ENCODE peak calls at places on chromosomes 13 and 19, in seven cellular contexts. One of them, this sample, is unnamed.

GRCh38 chr19:633786-634639 is 676 bp upstream of the POLRMT start:
- DNase-seq in adrenal gland: no peak
- DNase-seq in progenitor cell of endocrine pancreas: no peak
- DNase-seq in RWPE1: no peak
- DNase-seq in ovary: no peak
- DNase-seq in ascending aorta: no peak
- DNase-seq in fibroblast of the aortic adventitia: no peak
- DNase-seq in this sample: no peak

GRCh38 chr19:923551-924211 is 2.2 kb upstream of the ARID3A start:
- DNase-seq in adrenal gland: peak
- DNase-seq in progenitor cell of endocrine pancreas: no peak
- DNase-seq in RWPE1: no peak
- DNase-seq in ovary: no peak
- DNase-seq in ascending aorta: no peak
- DNase-seq in fibroblast of the aortic adventitia: no peak
- DNase-seq in this sample: no peak

GRCh38 chr13:66001136-66001535 is 1229.0 kb downstream of the PCDH9 start:
- DNase-seq in adrenal gland: no peak
- DNase-seq in progenitor cell of endocrine pancreas: no peak
- DNase-seq in RWPE1: no peak
- DNase-seq in ovary: no peak
- DNase-seq in ascending aorta: no peak
- DNase-seq in fibroblast of the aortic adventitia: no peak
- DNase-seq in this sample: no peak

GRCh38 chr19:11612816-11613511 is 15.7 kb downstream of the ZNF627 start:
- DNase-seq in adrenal gland: no peak
- DNase-seq in progenitor cell of endocrine pancreas: no peak
- DNase-seq in RWPE1: no peak
- DNase-seq in ovary: no peak
- DNase-seq in ascending aorta: no peak
- DNase-seq in fibroblast of the aortic adventitia: no peak
- DNase-seq in this sample: no peak

GRCh38 chr19:38921420-38922274 is 8.9 kb downstream of the SARS2 start:
- DNase-seq in adrenal gland: no peak
- DNase-seq in progenitor cell of endocrine pancreas: no peak
- DNase-seq in RWPE1: no peak
- DNase-seq in ovary: no peak
- DNase-seq in ascending aorta: no peak
- DNase-seq in fibroblast of the aortic adventitia: no peak
- DNase-seq in this sample: no peak

GRCh38 chr13:24218977-24219376 is 58.5 kb downstream of the SPATA13 start:
- DNase-seq in adrenal gland: no peak
- DNase-seq in progenitor cell of endocrine pancreas: no peak
- DNase-seq in RWPE1: no peak
- DNase-seq in ovary: no peak
- DNase-seq in ascending aorta: no peak
- DNase-seq in fibroblast of the aortic adventitia: peak
- DNase-seq in this sample: no peak

GRCh38 chr19:46009530-46010510 is 13.0 kb downstream of the PGLYRP1 start:
- DNase-seq in adrenal gland: peak
- DNase-seq in progenitor cell of endocrine pancreas: peak
- DNase-seq in RWPE1: no peak
- DNase-seq in ovary: peak
- DNase-seq in ascending aorta: peak
- DNase-seq in fibroblast of the aortic adventitia: peak
- DNase-seq in this sample: peak

GRCh38 chr13:109346060-109346459 is 440.3 kb downstream of the IRS2 start:
- DNase-seq in adrenal gland: no peak
- DNase-seq in progenitor cell of endocrine pancreas: no peak
- DNase-seq in RWPE1: no peak
- DNase-seq in ovary: no peak
- DNase-seq in ascending aorta: no peak
- DNase-seq in fibroblast of the aortic adventitia: no peak
- DNase-seq in this sample: no peak

GRCh38 chr13:43830481-43830873 is 43.7 kb upstream of the ENOX1 start:
- DNase-seq in adrenal gland: no peak
- DNase-seq in progenitor cell of endocrine pancreas: no peak
- DNase-seq in RWPE1: peak
- DNase-seq in ovary: no peak
- DNase-seq in ascending aorta: no peak
- DNase-seq in fibroblast of the aortic adventitia: peak
- DNase-seq in this sample: no peak

GRCh38 chr13:27510082-27510481 is 59.7 kb upstream of the MTIF3 start:
- DNase-seq in adrenal gland: no peak
- DNase-seq in progenitor cell of endocrine pancreas: no peak
- DNase-seq in RWPE1: no peak
- DNase-seq in ovary: no peak
- DNase-seq in ascending aorta: no peak
- DNase-seq in fibroblast of the aortic adventitia: no peak
- DNase-seq in this sample: no peak

GRCh38 chr13:36344886-36345437 is 1.2 kb downstream of the SPART start:
- DNase-seq in adrenal gland: peak
- DNase-seq in progenitor cell of endocrine pancreas: no peak
- DNase-seq in RWPE1: peak
- DNase-seq in ovary: no peak
- DNase-seq in ascending aorta: no peak
- DNase-seq in fibroblast of the aortic adventitia: peak
- DNase-seq in this sample: no peak

GRCh38 chr13:44676534-44676933 is 100.4 kb upstream of the TSC22D1 start:
- DNase-seq in adrenal gland: no peak
- DNase-seq in progenitor cell of endocrine pancreas: no peak
- DNase-seq in RWPE1: no peak
- DNase-seq in ovary: no peak
- DNase-seq in ascending aorta: no peak
- DNase-seq in fibroblast of the aortic adventitia: peak
- DNase-seq in this sample: no peak

GRCh38 chr13:98871727-98872126 is 106.1 kb downstream of the DOCK9 start:
- DNase-seq in adrenal gland: no peak
- DNase-seq in progenitor cell of endocrine pancreas: no peak
- DNase-seq in RWPE1: no peak
- DNase-seq in ovary: no peak
- DNase-seq in ascending aorta: no peak
- DNase-seq in fibroblast of the aortic adventitia: no peak
- DNase-seq in this sample: no peak

GRCh38 chr13:44667950-44668349 is 91.8 kb upstream of the TSC22D1 start:
- DNase-seq in adrenal gland: no peak
- DNase-seq in progenitor cell of endocrine pancreas: no peak
- DNase-seq in RWPE1: no peak
- DNase-seq in ovary: no peak
- DNase-seq in ascending aorta: no peak
- DNase-seq in fibroblast of the aortic adventitia: peak
- DNase-seq in this sample: no peak

GRCh38 chr13:44577236-44578063 is 1.3 kb upstream of the TSC22D1 start:
- DNase-seq in adrenal gland: peak
- DNase-seq in progenitor cell of endocrine pancreas: peak
- DNase-seq in RWPE1: peak
- DNase-seq in ovary: peak
- DNase-seq in ascending aorta: peak
- DNase-seq in fibroblast of the aortic adventitia: peak
- DNase-seq in this sample: peak

GRCh38 chr13:28161370-28161769 is 23.0 kb downstream of the PAN3 start:
- DNase-seq in adrenal gland: no peak
- DNase-seq in progenitor cell of endocrine pancreas: no peak
- DNase-seq in RWPE1: no peak
- DNase-seq in ovary: no peak
- DNase-seq in ascending aorta: no peak
- DNase-seq in fibroblast of the aortic adventitia: peak
- DNase-seq in this sample: no peak

GRCh38 chr19:3133793-3134116 is 2.1 kb upstream of the GNA15 start:
- DNase-seq in adrenal gland: no peak
- DNase-seq in progenitor cell of endocrine pancreas: no peak
- DNase-seq in RWPE1: no peak
- DNase-seq in ovary: no peak
- DNase-seq in ascending aorta: no peak
- DNase-seq in fibroblast of the aortic adventitia: no peak
- DNase-seq in this sample: no peak

GRCh38 chr13:70964124-70964523 is 855.9 kb upstream of the KLHL1 start:
- DNase-seq in adrenal gland: no peak
- DNase-seq in progenitor cell of endocrine pancreas: no peak
- DNase-seq in RWPE1: no peak
- DNase-seq in ovary: no peak
- DNase-seq in ascending aorta: no peak
- DNase-seq in fibroblast of the aortic adventitia: no peak
- DNase-seq in this sample: no peak

GRCh38 chr13:41025518-41025917 is 6.4 kb upstream of the ELF1 start:
- DNase-seq in adrenal gland: no peak
- DNase-seq in progenitor cell of endocrine pancreas: no peak
- DNase-seq in RWPE1: no peak
- DNase-seq in ovary: no peak
- DNase-seq in ascending aorta: no peak
- DNase-seq in fibroblast of the aortic adventitia: no peak
- DNase-seq in this sample: no peak

GRCh38 chr13:107493271-107493670 is 722.1 kb downstream of the LIG4 start:
- DNase-seq in adrenal gland: no peak
- DNase-seq in progenitor cell of endocrine pancreas: no peak
- DNase-seq in RWPE1: no peak
- DNase-seq in ovary: no peak
- DNase-seq in ascending aorta: no peak
- DNase-seq in fibroblast of the aortic adventitia: no peak
- DNase-seq in this sample: no peak

GRCh38 chr19:9932835-9933234 is 3.5 kb downstream of the OLFM2 start:
- DNase-seq in adrenal gland: no peak
- DNase-seq in progenitor cell of endocrine pancreas: no peak
- DNase-seq in RWPE1: no peak
- DNase-seq in ovary: no peak
- DNase-seq in ascending aorta: no peak
- DNase-seq in fibroblast of the aortic adventitia: no peak
- DNase-seq in this sample: no peak

GRCh38 chr13:76812206-76812882 is 73.9 kb downstream of the KCTD12 start:
- DNase-seq in adrenal gland: peak
- DNase-seq in progenitor cell of endocrine pancreas: no peak
- DNase-seq in RWPE1: no peak
- DNase-seq in ovary: no peak
- DNase-seq in ascending aorta: peak
- DNase-seq in fibroblast of the aortic adventitia: peak
- DNase-seq in this sample: no peak

GRCh38 chr19:49894879-49895565 is 1.7 kb downstream of the IL4I1 start:
- DNase-seq in adrenal gland: no peak
- DNase-seq in progenitor cell of endocrine pancreas: no peak
- DNase-seq in RWPE1: no peak
- DNase-seq in ovary: no peak
- DNase-seq in ascending aorta: no peak
- DNase-seq in fibroblast of the aortic adventitia: no peak
- DNase-seq in this sample: no peak

GRCh38 chr19:44476559-44477408 is 23.5 kb downstream of the ZNF180 start:
- DNase-seq in adrenal gland: no peak
- DNase-seq in progenitor cell of endocrine pancreas: no peak
- DNase-seq in RWPE1: no peak
- DNase-seq in ovary: no peak
- DNase-seq in ascending aorta: no peak
- DNase-seq in fibroblast of the aortic adventitia: peak
- DNase-seq in this sample: no peak

GRCh38 chr19:12834418-12834943 is at the start of gene RTBDN:
- DNase-seq in adrenal gland: no peak
- DNase-seq in progenitor cell of endocrine pancreas: no peak
- DNase-seq in RWPE1: no peak
- DNase-seq in ovary: no peak
- DNase-seq in ascending aorta: no peak
- DNase-seq in fibroblast of the aortic adventitia: no peak
- DNase-seq in this sample: no peak
- TF ChIP-seq CTCF in adrenal gland: no peak
- TF ChIP-seq CTCF in progenitor cell of endocrine pancreas: no peak
- TF ChIP-seq CTCF in RWPE1: no peak
- TF ChIP-seq CTCF in ovary: no peak
- TF ChIP-seq CTCF in ascending aorta: no peak
- TF ChIP-seq CTCF in fibroblast of the aortic adventitia: no peak
- TF ChIP-seq CTCF in this sample: no peak

GRCh38 chr19:50897612-50898011 is 13.6 kb downstream of the KLK4 start:
- DNase-seq in adrenal gland: no peak
- DNase-seq in progenitor cell of endocrine pancreas: no peak
- DNase-seq in RWPE1: no peak
- DNase-seq in ovary: no peak
- DNase-seq in ascending aorta: no peak
- DNase-seq in fibroblast of the aortic adventitia: no peak
- DNase-seq in this sample: no peak
- TF ChIP-seq CTCF in adrenal gland: no peak
- TF ChIP-seq CTCF in progenitor cell of endocrine pancreas: no peak
- TF ChIP-seq CTCF in RWPE1: no peak
- TF ChIP-seq CTCF in ovary: no peak
- TF ChIP-seq CTCF in ascending aorta: no peak
- TF ChIP-seq CTCF in fibroblast of the aortic adventitia: no peak
- TF ChIP-seq CTCF in this sample: no peak

GRCh38 chr19:35928507-35928906 is 7.7 kb upstream of the LRFN3 start:
- DNase-seq in adrenal gland: no peak
- DNase-seq in progenitor cell of endocrine pancreas: no peak
- DNase-seq in RWPE1: no peak
- DNase-seq in ovary: no peak
- DNase-seq in ascending aorta: no peak
- DNase-seq in fibroblast of the aortic adventitia: no peak
- DNase-seq in this sample: no peak
- TF ChIP-seq CTCF in adrenal gland: no peak
- TF ChIP-seq CTCF in progenitor cell of endocrine pancreas: no peak
- TF ChIP-seq CTCF in RWPE1: no peak
- TF ChIP-seq CTCF in ovary: no peak
- TF ChIP-seq CTCF in ascending aorta: no peak
- TF ChIP-seq CTCF in fibroblast of the aortic adventitia: no peak
- TF ChIP-seq CTCF in this sample: no peak

GRCh38 chr13:100300213-100300612 is 211.3 kb downstream of the PCCA start:
- DNase-seq in adrenal gland: no peak
- DNase-seq in progenitor cell of endocrine pancreas: no peak
- DNase-seq in RWPE1: no peak
- DNase-seq in ovary: no peak
- DNase-seq in ascending aorta: no peak
- DNase-seq in fibroblast of the aortic adventitia: no peak
- DNase-seq in this sample: no peak
- TF ChIP-seq CTCF in adrenal gland: no peak
- TF ChIP-seq CTCF in progenitor cell of endocrine pancreas: no peak
- TF ChIP-seq CTCF in RWPE1: no peak
- TF ChIP-seq CTCF in ovary: no peak
- TF ChIP-seq CTCF in ascending aorta: no peak
- TF ChIP-seq CTCF in fibroblast of the aortic adventitia: no peak
- TF ChIP-seq CTCF in this sample: no peak

GRCh38 chr19:8224394-8225145 is 15.4 kb downstream of the CERS4 start:
- DNase-seq in adrenal gland: no peak
- DNase-seq in progenitor cell of endocrine pancreas: no peak
- DNase-seq in RWPE1: peak
- DNase-seq in ovary: no peak
- DNase-seq in ascending aorta: no peak
- DNase-seq in fibroblast of the aortic adventitia: peak
- DNase-seq in this sample: no peak
- TF ChIP-seq CTCF in adrenal gland: no peak
- TF ChIP-seq CTCF in progenitor cell of endocrine pancreas: no peak
- TF ChIP-seq CTCF in RWPE1: no peak
- TF ChIP-seq CTCF in ovary: no peak
- TF ChIP-seq CTCF in ascending aorta: no peak
- TF ChIP-seq CTCF in fibroblast of the aortic adventitia: no peak
- TF ChIP-seq CTCF in this sample: no peak

DNA sequence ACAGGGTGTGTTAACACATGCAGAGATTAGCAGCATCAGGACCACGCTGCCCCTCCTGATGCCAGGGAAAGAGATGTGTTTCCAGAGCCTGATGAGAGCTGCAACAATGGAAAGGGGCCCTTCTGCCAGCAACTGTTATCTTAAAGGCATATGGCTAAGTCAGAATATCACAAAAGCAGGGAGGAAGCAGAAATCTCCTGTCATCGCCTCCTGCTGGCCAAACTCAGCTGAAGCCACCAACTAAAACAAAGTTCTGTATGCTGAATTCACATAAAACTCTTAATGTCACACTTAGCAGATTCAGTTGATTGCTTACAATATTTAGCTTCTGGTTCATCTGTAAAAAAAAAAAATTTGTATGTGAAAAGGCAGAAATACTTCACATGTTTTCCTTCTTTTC is 178.2 kb downstream of the GPC5 start:
- DNase-seq in adrenal gland: no peak
- DNase-seq in progenitor cell of endocrine pancreas: no peak
- DNase-seq in RWPE1: no peak
- DNase-seq in ovary: no peak
- DNase-seq in ascending aorta: no peak
- DNase-seq in fibroblast of the aortic adventitia: no peak
- DNase-seq in this sample: peak
- TF ChIP-seq CTCF in adrenal gland: no peak
- TF ChIP-seq CTCF in progenitor cell of endocrine pancreas: peak
- TF ChIP-seq CTCF in RWPE1: no peak
- TF ChIP-seq CTCF in ovary: no peak
- TF ChIP-seq CTCF in ascending aorta: no peak
- TF ChIP-seq CTCF in fibroblast of the aortic adventitia: no peak
- TF ChIP-seq CTCF in this sample: peak

This sample was measured in endothelial cell.